ENCODE peak calls at places on chromosomes 13 and 19, in five cellular contexts. Z is HepG2, S is lower lobe of right lung, O is brain microvascular endothelial cell, P is neural progenitor cell. I is an unnamed sample. For H3K36me3, the result is how much of the 10 kb centered on the place peaks cover.

GRCh38 chr13:36453518-36453917 is 21.2 kb downstream of the CCNA1 start:
- DNase-seq in O (no peak), Z (no peak), S (no peak), P (peak), I (no peak)

GRCh38 chr19:34556500-34556899 is 74.9 kb downstream of the WTIP start:
- DNase-seq in Z (peak), O (peak), P (peak), S (no peak), I (peak)

GRCh38 chr13:27128825-27129627 is 42.6 kb downstream of the USP12 start:
- DNase-seq in P (no peak), Z (no peak), O (no peak), S (no peak), I (no peak)

GRCh38 chr13:109427148-109427547 is 359.2 kb downstream of the IRS2 start:
- DNase-seq in S (no peak), Z (no peak), O (peak), P (no peak), I (no peak)

GRCh38 chr13:79482271-79482970 is 1.5 kb downstream of the NDFIP2 start:
- DNase-seq in S (no peak), O (no peak), Z (no peak), P (no peak), I (no peak)

GRCh38 chr13:102394158-102395053 is 7.4 kb downstream of the FGF14 start:
- DNase-seq in Z (no peak), S (peak), O (peak), P (peak), I (peak)

GRCh38 chr19:7894612-7895309 is 6.5 kb downstream of the LRRC8E start:
- DNase-seq in S (peak), Z (no peak), P (no peak), O (no peak), I (no peak)

GRCh38 chr13:28991764-28992163 is 171.6 kb downstream of the MTUS2 start:
- DNase-seq in O (no peak), S (no peak), P (no peak), Z (no peak), I (no peak)

GRCh38 chr13:31045621-31046081 is 113.2 kb downstream of the TEX26 start:
- DNase-seq in S (peak), O (peak), P (no peak), Z (peak), I (no peak)

GRCh38 chr13:96822900-96823299 is 171.4 kb downstream of the OXGR1 start:
- DNase-seq in O (no peak), Z (peak), P (peak), S (no peak), I (peak)

GRCh38 chr19:15222738-15223648 is 9.3 kb downstream of the EPHX3 start:
- DNase-seq in Z (peak), O (peak), P (peak), S (peak), I (peak)
- H3K4me3 ChIP-seq in Z (peak), O (peak), P (peak), S (peak), I (peak)

GRCh38 chr19:42114412-42114811 is 17.8 kb downstream of the POU2F2 start:
- DNase-seq in P (no peak), O (no peak), Z (no peak), S (no peak), I (peak)
- H3K36me3 ChIP-seq in P (under half), O (under half), Z (under half), S (under half), I (under half)

DNA sequence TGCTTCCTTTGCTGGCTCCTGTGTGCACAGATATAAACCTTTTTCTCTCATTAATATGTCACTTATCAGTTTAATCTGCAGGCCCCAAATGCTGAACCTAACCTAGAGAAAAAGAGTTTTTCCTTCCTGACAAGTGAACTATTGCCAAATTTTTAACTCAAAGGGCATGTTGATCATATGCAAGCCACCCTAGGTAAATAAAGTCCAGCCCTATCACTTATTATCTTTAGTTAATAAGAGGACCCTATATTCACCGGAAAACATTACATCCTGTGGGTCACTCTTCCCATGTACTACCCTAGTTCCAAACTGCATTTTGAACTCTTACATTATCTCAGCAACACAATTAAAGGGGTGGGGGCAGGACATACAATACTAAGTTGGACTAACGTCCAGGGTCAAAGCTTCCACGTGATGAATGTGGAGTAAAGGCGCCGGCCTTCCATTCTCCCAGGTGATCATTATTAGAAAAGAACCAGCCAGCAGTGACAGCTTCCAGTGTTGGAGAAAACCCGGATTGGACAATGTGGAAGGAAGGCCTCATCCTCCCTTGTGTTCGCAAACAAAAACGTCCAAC is 86.6 kb downstream of the STK24 start:
- DNase-seq in Z (peak), O (no peak), S (no peak), P (no peak), I (no peak)
- H3K4me3 ChIP-seq in Z (peak), O (no peak), S (no peak), P (no peak), I (no peak)

GRCh38 chr19:55661826-55662225 is 7.0 kb downstream of the U2AF2 start:
- DNase-seq in S (no peak), O (no peak), P (no peak), Z (no peak), I (no peak)
- H3K36me3 ChIP-seq in S (half or more), O (half or more), P (under half), Z (half or more), I (half or more)

GRCh38 chr19:51901860-51902259 is 3.0 kb downstream of the ZNF649 start:
- DNase-seq in P (no peak), O (no peak), Z (no peak), S (no peak), I (no peak)

GRCh38 chr19:51904331-51905165 is at the start of gene ZNF649:
- DNase-seq in P (peak), O (peak), S (peak), Z (peak), I (peak)

DNA sequence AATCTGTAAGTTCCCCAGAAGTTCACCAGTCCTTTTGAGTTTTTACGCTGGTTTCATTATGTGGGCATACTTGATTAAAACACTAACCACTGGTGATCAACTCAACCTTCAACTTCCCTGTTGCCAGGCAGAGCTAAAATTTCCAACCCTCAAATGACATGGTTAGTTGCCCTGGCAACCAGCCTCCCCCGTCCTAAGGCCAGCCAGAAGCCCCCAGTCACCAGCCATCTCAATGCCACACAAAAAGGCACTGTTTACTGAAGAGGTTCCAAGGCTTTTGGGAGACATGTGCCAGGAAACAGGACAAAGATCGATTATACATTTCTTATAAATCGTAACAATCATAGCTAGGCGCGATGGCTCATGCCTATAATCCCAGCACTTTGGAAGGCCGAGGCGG is 1.6 kb downstream of the ZNF649 start:
- DNase-seq in P (no peak), O (no peak), S (no peak), Z (no peak), I (no peak)
- H3K4me3 ChIP-seq in P (peak), O (no peak), S (peak), Z (no peak), I (no peak)

I was measured in WERI-Rb-1.